ENCODE peak calls at places on chromosomes 1 and 21, in ten cellular contexts. Y is A549; P is lung; U is stomach; W is cardiac muscle cell; V is CD8-positive, alpha-beta T cell; T is tibial artery; F is left ventricle myocardium inferior; I is fibroblast of lung; D is adrenal gland. G is an unnamed sample. For H3K4me1, the result is how much of the 10 kb centered on the place peaks cover.

GRCh38 chr1:116529199-116529616 is 41.6 kb downstream of the CD58 start:
- DNase-seq in Y (no peak), P (no peak), U (no peak), W (no peak), V (no peak), T (no peak), F (no peak), I (peak), D (no peak), G (no peak)

GRCh38 chr1:87404306-87404705 is 75.6 kb downstream of the LMO4 start:
- DNase-seq in Y (no peak), P (no peak), U (no peak), W (no peak), V (no peak), T (no peak), F (no peak), I (no peak), D (no peak), G (no peak)

GRCh38 chr1:237186733-237187132 is 144.7 kb downstream of the RYR2 start:
- DNase-seq in Y (no peak), P (no peak), U (no peak), W (peak), V (no peak), T (no peak), F (no peak), I (no peak), D (no peak), G (no peak)

GRCh38 chr1:7516341-7516740 is 254.8 kb upstream of the VAMP3 start:
- DNase-seq in Y (no peak), P (no peak), U (no peak), W (peak), V (no peak), T (no peak), F (peak), I (peak), D (no peak), G (no peak)

GRCh38 chr1:172746091-172746949 is 87.4 kb downstream of the FASLG start:
- DNase-seq in Y (peak), P (peak), U (no peak), W (no peak), V (no peak), T (no peak), F (no peak), I (peak), D (peak), G (peak)

GRCh38 chr1:54378157-54378883 is 27.9 kb downstream of the SSBP3 start:
- DNase-seq in Y (no peak), P (no peak), U (no peak), W (peak), V (no peak), T (no peak), F (no peak), I (no peak), D (no peak), G (no peak)

GRCh38 chr1:40948741-40949528 is 30.6 kb upstream of the CTPS1 start:
- DNase-seq in Y (peak), P (peak), U (peak), W (peak), V (peak), T (peak), F (no peak), I (peak), D (peak), G (peak)

GRCh38 chr1:3068400-3069361 is at the start of gene PRDM16:
- DNase-seq in Y (peak), P (no peak), U (peak), W (peak), V (no peak), T (peak), F (peak), I (peak), D (no peak), G (peak)

GRCh38 chr1:150999051-150999674 is 7.5 kb downstream of the MINDY1 start:
- DNase-seq in Y (no peak), P (no peak), U (no peak), W (no peak), V (no peak), T (no peak), F (no peak), I (peak), D (no peak), G (no peak)

GRCh38 chr1:156789621-156790318 is 22.4 kb downstream of the PRCC start:
- DNase-seq in Y (no peak), P (no peak), U (no peak), W (no peak), V (no peak), T (no peak), F (no peak), I (no peak), D (no peak), G (no peak)

GRCh38 chr1:48730164-48730864 is 46.4 kb downstream of the BEND5 start:
- DNase-seq in Y (no peak), P (no peak), U (no peak), W (no peak), V (no peak), T (no peak), F (no peak), I (no peak), D (no peak), G (no peak)

GRCh38 chr1:40155910-40156309 is 5.3 kb upstream of the RLF start:
- DNase-seq in Y (no peak), P (no peak), U (no peak), W (no peak), V (no peak), T (no peak), F (no peak), I (no peak), D (no peak), G (no peak)

GRCh38 chr21:39349211-39350093 is 564 bp upstream of the HMGN1 start:
- DNase-seq in Y (peak), P (peak), U (peak), W (peak), V (peak), T (peak), F (peak), I (peak), D (peak), G (peak)

GRCh38 chr21:25568230-25568629 is 39.1 kb downstream of the MRPL39 start:
- DNase-seq in Y (no peak), P (no peak), U (no peak), W (peak), V (no peak), T (no peak), F (peak), I (peak), D (peak), G (peak)

GRCh38 chr1:47578026-47578861 is 140.4 kb downstream of the FOXD2 start:
- DNase-seq in Y (no peak), P (no peak), U (no peak), W (no peak), V (no peak), T (peak), F (peak), I (no peak), D (no peak), G (peak)

GRCh38 chr1:16718908-16719533 is 21.3 kb upstream of the RNU1-4 start:
- DNase-seq in Y (no peak), P (peak), U (peak), W (no peak), V (no peak), T (peak), F (no peak), I (no peak), D (no peak), G (peak)

GRCh38 chr1:233113009-233113712 is 162.8 kb downstream of the NTPCR start:
- DNase-seq in Y (peak), P (peak), U (peak), W (peak), V (no peak), T (peak), F (peak), I (peak), D (peak), G (peak)

GRCh38 chr1:59061876-59062275 is 235.0 kb upstream of the FGGY start:
- DNase-seq in Y (no peak), P (peak), U (no peak), W (no peak), V (no peak), T (peak), F (peak), I (peak), D (peak), G (peak)

GRCh38 chr1:211606327-211606913 is 27.5 kb upstream of the SLC30A1 start:
- DNase-seq in Y (no peak), P (no peak), U (no peak), W (no peak), V (no peak), T (no peak), F (no peak), I (no peak), D (no peak), G (no peak)

GRCh38 chr1:66624412-66625060 is 90.6 kb downstream of the SGIP1 start:
- DNase-seq in Y (no peak), P (no peak), U (no peak), W (no peak), V (no peak), T (no peak), F (no peak), I (peak), D (peak), G (no peak)

GRCh38 chr1:180522204-180522497 is 19.8 kb upstream of the ACBD6 start:
- DNase-seq in Y (no peak), P (no peak), U (no peak), W (peak), V (no peak), T (no peak), F (no peak), I (peak), D (no peak), G (no peak)

GRCh38 chr1:170010443-170010842 is 64.1 kb downstream of the KIFAP3 start:
- DNase-seq in Y (no peak), P (no peak), U (no peak), W (peak), V (no peak), T (no peak), F (no peak), I (peak), D (no peak), G (peak)

GRCh38 chr21:39014751-39015150 is 168.5 kb downstream of the PSMG1 start:
- DNase-seq in Y (no peak), P (no peak), U (no peak), W (no peak), V (no peak), T (no peak), F (no peak), I (peak), D (no peak), G (no peak)

GRCh38 chr21:42535602-42536171 is 22.0 kb downstream of the SLC37A1 start:
- DNase-seq in Y (no peak), P (no peak), U (peak), W (no peak), V (no peak), T (peak), F (no peak), I (no peak), D (no peak), G (peak)

GRCh38 chr1:67771152-67771551 is 62.1 kb downstream of the GNG12 start:
- DNase-seq in Y (no peak), P (peak), U (peak), W (no peak), V (no peak), T (no peak), F (no peak), I (peak), D (no peak), G (no peak)

GRCh38 chr1:32538887-32539583 is at the start of gene ZBTB8A:
- DNase-seq in Y (peak), P (peak), U (peak), W (peak), V (no peak), T (peak), F (peak), I (peak), D (peak), G (peak)

GRCh38 chr1:1355376-1355775 is 3.0 kb downstream of the MXRA8 start:
- DNase-seq in Y (no peak), P (no peak), U (peak), W (peak), V (no peak), T (peak), F (no peak), I (peak), D (peak), G (no peak)

GRCh38 chr1:116334015-116334547 is 39.0 kb upstream of the ATP1A1 start:
- DNase-seq in Y (no peak), P (peak), U (no peak), W (no peak), V (no peak), T (no peak), F (peak), I (no peak), D (no peak), G (peak)

GRCh38 chr21:33551664-33552063 is 8.8 kb downstream of the SON start:
- DNase-seq in Y (no peak), P (no peak), U (no peak), W (no peak), V (no peak), T (no peak), F (no peak), I (no peak), D (no peak), G (no peak)

GRCh38 chr1:86913399-86913895 is 479 bp downstream of the SELENOF start:
- DNase-seq in Y (no peak), P (no peak), U (peak), W (peak), V (no peak), T (no peak), F (no peak), I (no peak), D (no peak), G (peak)

GRCh38 chr1:74505133-74505532 is 7.3 kb downstream of the LRRC53 start:
- DNase-seq in Y (no peak), P (no peak), U (no peak), W (no peak), V (no peak), T (no peak), F (no peak), I (peak), D (no peak), G (no peak)

GRCh38 chr1:212315907-212316306 is 30.7 kb downstream of the PPP2R5A start:
- DNase-seq in Y (no peak), P (no peak), U (no peak), W (no peak), V (no peak), T (no peak), F (no peak), I (no peak), D (no peak), G (peak)

GRCh38 chr1:219405531-219406331 is 207.2 kb downstream of the ZC3H11B start:
- DNase-seq in Y (no peak), P (no peak), U (no peak), W (peak), V (no peak), T (no peak), F (no peak), I (no peak), D (no peak), G (no peak)

GRCh38 chr1:183304466-183305122 is 113.6 kb downstream of the NMNAT2 start:
- DNase-seq in Y (no peak), P (no peak), U (no peak), W (no peak), V (no peak), T (no peak), F (no peak), I (no peak), D (no peak), G (no peak)

GRCh38 chr1:41981796-41982195 is 63.1 kb upstream of the HIVEP3 start:
- DNase-seq in Y (no peak), P (no peak), U (no peak), W (no peak), V (no peak), T (no peak), F (no peak), I (no peak), D (no peak), G (no peak)

GRCh38 chr1:87956072-87956471 is 627.4 kb downstream of the LMO4 start:
- DNase-seq in Y (peak), P (no peak), U (no peak), W (peak), V (no peak), T (peak), F (peak), I (peak), D (no peak), G (no peak)

GRCh38 chr1:205965039-205965630 is 21.9 kb upstream of the SLC26A9 start:
- DNase-seq in Y (no peak), P (no peak), U (no peak), W (no peak), V (no peak), T (no peak), F (no peak), I (no peak), D (no peak), G (no peak)

GRCh38 chr1:25765910-25766645 is 33.9 kb upstream of the SELENON start:
- DNase-seq in Y (no peak), P (no peak), U (no peak), W (no peak), V (no peak), T (no peak), F (no peak), I (no peak), D (no peak), G (no peak)

GRCh38 chr1:111596499-111596898 is 23.1 kb upstream of the RAP1A start:
- DNase-seq in Y (no peak), P (no peak), U (peak), W (no peak), V (peak), T (no peak), F (no peak), I (no peak), D (no peak), G (no peak)
- H3K4me1 ChIP-seq in Y (under half), P (under half), U (half or more), W (under half), V (half or more), T (under half), F (under half), I (under half), D (under half), G (under half)

DNA sequence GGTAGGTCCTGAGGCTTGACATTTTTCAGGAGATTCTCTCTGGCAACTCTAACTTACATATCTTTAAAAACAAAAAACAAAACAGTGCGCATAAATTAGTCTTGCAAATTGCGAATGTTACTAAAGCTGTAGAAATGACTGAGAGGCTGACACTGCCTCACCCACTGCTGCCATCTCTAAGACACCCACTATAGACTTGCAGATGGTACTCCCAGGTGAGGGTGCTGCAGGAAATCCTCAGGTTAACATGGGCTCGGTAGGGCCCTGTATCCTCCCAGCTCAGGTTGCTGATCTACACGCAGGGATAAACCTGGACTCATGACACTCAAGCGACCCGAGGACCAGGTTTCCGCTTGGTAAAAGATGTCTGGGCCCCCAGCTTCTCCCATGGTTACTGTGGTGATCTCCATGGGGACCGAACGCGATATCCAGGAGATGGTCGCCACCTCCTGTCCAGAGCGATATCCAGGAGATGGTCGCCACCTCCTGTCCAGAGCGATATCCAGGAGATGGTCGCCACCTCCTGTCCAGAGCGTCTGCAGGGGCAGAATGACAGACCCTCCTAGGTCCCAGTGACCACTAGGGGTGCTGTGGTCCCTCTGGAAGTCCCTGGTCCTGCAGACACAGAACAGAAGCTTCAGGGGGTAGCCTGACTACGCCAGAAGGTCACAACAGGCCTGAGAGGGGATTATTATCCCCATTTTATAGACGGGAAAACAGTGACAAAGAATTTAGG is 16.1 kb upstream of the LY9 start:
- DNase-seq in Y (peak), P (no peak), U (no peak), W (no peak), V (no peak), T (no peak), F (no peak), I (no peak), D (no peak), G (peak)
- TF ChIP-seq CTCF in Y (peak), P (no peak), U (no peak), W (peak), V (no peak), T (no peak), F (peak), I (peak), D (no peak), G (no peak)

GRCh38 chr1:64515427-64515826 is 45.5 kb downstream of the CACHD1 start:
- DNase-seq in Y (no peak), P (peak), U (peak), W (no peak), V (no peak), T (peak), F (peak), I (peak), D (peak), G (peak)

GRCh38 chr1:64514197-64514765 is 44.4 kb downstream of the CACHD1 start:
- DNase-seq in Y (no peak), P (no peak), U (no peak), W (peak), V (no peak), T (no peak), F (no peak), I (peak), D (no peak), G (no peak)

GRCh38 chr1:64511054-64511453 is 41.1 kb downstream of the CACHD1 start:
- DNase-seq in Y (no peak), P (no peak), U (no peak), W (no peak), V (no peak), T (no peak), F (no peak), I (no peak), D (no peak), G (no peak)

GRCh38 chr1:64516301-64516700 is 46.4 kb downstream of the CACHD1 start:
- DNase-seq in Y (no peak), P (no peak), U (no peak), W (no peak), V (no peak), T (no peak), F (no peak), I (no peak), D (no peak), G (no peak)

DNA sequence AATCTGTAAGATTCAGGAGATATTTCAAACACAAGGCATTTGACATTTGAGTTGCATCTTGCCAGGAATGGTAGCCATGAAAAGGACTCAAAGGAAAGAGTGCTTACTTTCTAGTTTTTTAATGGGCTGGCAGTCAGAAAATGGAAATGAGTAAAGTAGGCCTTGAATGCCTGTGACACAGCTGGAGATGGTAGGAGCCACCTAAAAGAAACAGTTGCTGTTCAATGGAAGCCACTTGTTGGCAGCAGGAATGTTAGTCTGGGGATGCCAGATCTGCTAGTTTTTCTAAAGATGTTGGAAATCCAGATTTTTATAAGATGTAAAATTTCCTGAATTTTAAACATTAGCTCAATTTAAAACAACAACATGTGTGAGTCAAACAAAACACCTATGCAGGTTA is 43.6 kb downstream of the CACHD1 start:
- DNase-seq in Y (no peak), P (no peak), U (no peak), W (no peak), V (no peak), T (no peak), F (no peak), I (no peak), D (no peak), G (no peak)
- H3K27ac ChIP-seq in Y (no peak), P (peak), U (peak), W (no peak), V (no peak), T (peak), F (peak), I (no peak), D (peak), G (no peak)

DNA sequence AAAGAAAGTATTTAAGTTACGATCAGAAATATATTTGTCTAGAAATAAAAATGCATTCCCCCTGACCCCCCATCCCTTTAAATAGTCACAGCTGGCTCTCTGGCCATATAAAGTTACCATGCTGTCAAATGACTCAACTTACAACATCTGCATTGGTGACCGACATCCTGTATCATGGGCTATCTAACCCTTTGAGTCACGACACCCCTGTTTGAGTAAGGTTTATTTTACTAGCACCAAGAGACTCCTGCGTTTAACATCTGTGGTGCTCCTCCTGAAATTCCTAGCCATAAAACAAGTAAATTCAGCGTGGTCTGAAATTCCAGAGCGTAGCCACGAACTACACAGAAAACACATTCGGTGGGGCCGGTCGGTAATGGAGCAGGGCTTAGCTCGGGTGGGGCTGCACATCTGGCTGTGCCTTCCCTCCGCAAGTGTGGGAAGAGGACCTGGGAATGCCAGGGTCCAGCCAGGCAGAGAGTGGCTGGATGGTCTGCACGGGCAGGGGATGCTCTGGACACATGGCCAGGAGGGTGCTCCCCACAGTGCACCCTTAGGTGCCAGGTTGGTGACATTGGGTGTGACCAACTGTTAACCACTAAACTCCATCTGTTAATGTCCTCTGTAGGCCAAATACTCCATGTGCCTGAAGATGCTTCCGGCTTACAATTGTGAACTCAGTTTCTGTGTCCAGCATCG is 53.0 kb upstream of the CLDN14 start:
- DNase-seq in Y (no peak), P (no peak), U (no peak), W (no peak), V (no peak), T (no peak), F (no peak), I (peak), D (no peak), G (no peak)
- H3K4me1 ChIP-seq in Y (under half), P (under half), U (under half), W (under half), V (under half), T (under half), F (under half), I (under half), D (under half), G (under half)

GRCh38 chr1:110918016-110918415 is 45.1 kb downstream of the CD53 start:
- DNase-seq in Y (no peak), P (no peak), U (no peak), W (no peak), V (no peak), T (no peak), F (no peak), I (no peak), D (no peak), G (no peak)
- TF ChIP-seq CTCF in Y (no peak), P (no peak), U (no peak), W (no peak), V (no peak), T (no peak), F (no peak), I (no peak), D (no peak), G (no peak)